ENCODE peak calls at places on chromosomes 16 and 17, in eight cellular contexts. O is colonic mucosa, F is mammary epithelial cell, Y is hepatocyte, W is activated T-cell treated with anti-CD3 and anti-CD28 coated beads for 1 hour, M is NCI-H524, T is IMR-90, Z is AG09319. C is an unnamed sample.
A peak's percentile ranks its signal among the peaks of the same experiment; 100 is the strongest.

GRCh38 chr17:77571562-77571981 is 386.9 kb upstream of the TNRC6C start:
- DNase-seq in O (no peak), F (no peak), Y (no peak), W (peak; percentile 19), M (peak; percentile 89), T (peak; percentile 6), Z (no peak), C (no peak)

GRCh38 chr16:77971306-77972131 is 50.8 kb upstream of the CLEC3A start:
- DNase-seq in O (peak; percentile 82), F (peak; percentile 42), Y (peak; percentile 91), W (peak; percentile 79), M (peak; percentile 76), T (peak; percentile 75), Z (peak; percentile 54), C (peak; percentile 54)

GRCh38 chr16:77744136-77744535 is 21.8 kb downstream of the NUDT7 start:
- DNase-seq in O (no peak), F (no peak), Y (no peak), W (no peak), M (no peak), T (peak; percentile 35), Z (no peak), C (no peak)

GRCh38 chr17:81536299-81537290 is 8.4 kb downstream of the FSCN2 start:
- DNase-seq in O (no peak), F (no peak), Y (no peak), W (no peak), M (no peak), T (peak; percentile 17), Z (no peak), C (no peak)

GRCh38 chr16:31134625-31135534 is 647 bp downstream of the PRSS8 start:
- DNase-seq in O (peak; percentile 80), F (peak; percentile 63), Y (peak; percentile 80), W (no peak), M (peak; percentile 84), T (no peak), Z (no peak), C (peak; percentile 50)

GRCh38 chr16:85553436-85554113 is 59.5 kb upstream of the GSE1 start:
- DNase-seq in O (peak; percentile 76), F (peak; percentile 41), Y (peak; percentile 81), W (no peak), M (peak; percentile 83), T (peak; percentile 34), Z (no peak), C (peak; percentile 42)

GRCh38 chr16:588639-588888 is 1.3 kb upstream of the RAB40C start:
- DNase-seq in O (no peak), F (peak; percentile 54), Y (peak; percentile 82), W (peak; percentile 28), M (peak; percentile 45), T (peak; percentile 80), Z (no peak), C (no peak)

GRCh38 chr16:56967733-56968132 is 6.0 kb downstream of the CETP start:
- DNase-seq in O (no peak), F (no peak), Y (no peak), W (no peak), M (no peak), T (no peak), Z (no peak), C (no peak)

GRCh38 chr16:24838554-24839266 is 7.1 kb upstream of the SLC5A11 start:
- DNase-seq in O (peak; percentile 25), F (peak; percentile 30), Y (peak; percentile 36), W (no peak), M (no peak), T (peak; percentile 70), Z (no peak), C (no peak)

GRCh38 chr16:66416136-66416535 is 11.0 kb upstream of the BEAN1 start:
- DNase-seq in O (peak; percentile 3), F (no peak), Y (no peak), W (no peak), M (no peak), T (no peak), Z (no peak), C (no peak)

GRCh38 chr16:14155572-14156213 is 84.6 kb downstream of the MRTFB start:
- DNase-seq in O (no peak), F (peak; percentile 9), Y (no peak), W (no peak), M (no peak), T (no peak), Z (no peak), C (no peak)

GRCh38 chr17:56596741-56597494 is 3.4 kb downstream of the NOG start:
- DNase-seq in O (no peak), F (no peak), Y (no peak), W (no peak), M (peak; percentile 71), T (no peak), Z (no peak), C (no peak)

GRCh38 chr16:50880926-50881325 is 139.0 kb downstream of the CYLD start:
- DNase-seq in O (no peak), F (no peak), Y (no peak), W (no peak), M (no peak), T (no peak), Z (no peak), C (no peak)

GRCh38 chr16:85979605-85980004 is 80.6 kb downstream of the IRF8 start:
- DNase-seq in O (peak; percentile 60), F (no peak), Y (no peak), W (no peak), M (peak; percentile 11), T (no peak), Z (no peak), C (no peak)

GRCh38 chr17:7043544-7044268 is at the start of gene SLC16A11:
- DNase-seq in O (peak; percentile 59), F (no peak), Y (peak; percentile 78), W (no peak), M (peak; percentile 39), T (peak; percentile 21), Z (no peak), C (no peak)

GRCh38 chr16:9297437-9298113 is 206.1 kb downstream of the HAPSTR1 start:
- DNase-seq in O (no peak), F (no peak), Y (peak; percentile 56), W (no peak), M (peak; percentile 41), T (no peak), Z (no peak), C (no peak)

GRCh38 chr16:68800257-68800875 is 43.0 kb upstream of the TANGO6 start:
- DNase-seq in O (peak; percentile 64), F (peak; percentile 80), Y (peak; percentile 87), W (peak; percentile 12), M (peak; percentile 80), T (peak; percentile 83), Z (peak; percentile 63), C (peak; percentile 82)

GRCh38 chr16:3776316-3776715 is 59.0 kb upstream of the TRAP1 start:
- DNase-seq in O (no peak), F (no peak), Y (no peak), W (no peak), M (no peak), T (no peak), Z (no peak), C (no peak)

GRCh38 chr17:79424471-79425185 is 186.2 kb downstream of the RBFOX3 start:
- DNase-seq in O (no peak), F (no peak), Y (no peak), W (no peak), M (peak; percentile 83), T (no peak), Z (no peak), C (no peak)

GRCh38 chr16:53052519-53053501 is at the start of gene CHD9NB:
- DNase-seq in O (peak; percentile 80), F (peak; percentile 99), Y (peak; percentile 84), W (no peak), M (peak; percentile 39), T (peak; percentile 86), Z (peak; percentile 78), C (peak; percentile 94)

GRCh38 chr16:31157136-31157535 is 7.3 kb upstream of the PRSS36 start:
- DNase-seq in O (peak; percentile 28), F (no peak), Y (no peak), W (no peak), M (no peak), T (no peak), Z (no peak), C (no peak)

GRCh38 chr16:66159987-66160386 is 206.5 kb upstream of the CDH5 start:
- DNase-seq in O (no peak), F (no peak), Y (no peak), W (no peak), M (peak; percentile 20), T (peak; percentile 30), Z (no peak), C (peak; percentile 16)

GRCh38 chr17:28623696-28624095 is 9.7 kb upstream of the RSKR start:
- DNase-seq in O (no peak), F (no peak), Y (no peak), W (no peak), M (no peak), T (no peak), Z (no peak), C (no peak)

GRCh38 chr16:8946544-8946943 is 17.2 kb downstream of the USP7 start:
- DNase-seq in O (peak; percentile 73), F (no peak), Y (no peak), W (no peak), M (peak; percentile 82), T (no peak), Z (no peak), C (no peak)

GRCh38 chr17:6421700-6422604 is 13.0 kb downstream of the AIPL1 start:
- DNase-seq in O (peak; percentile 80), F (peak; percentile 70), Y (peak; percentile 88), W (peak; percentile 67), M (peak; percentile 61), T (peak; percentile 64), Z (peak; percentile 22), C (peak; percentile 84)